ENCODE peak calls at places on chromosomes 7 and 10, in six cellular contexts. Y, Q, L, V, J and X are unnamed samples.

GRCh38 chr10:94066411-94066810 is 72.7 kb downstream of the PLCE1 start:
- DNase-seq in Y (peak), Q (no peak), L (no peak), V (peak), J (peak), X (peak)

GRCh38 chr7:17544401-17544800 is 245.9 kb downstream of the AHR start:
- DNase-seq in Y (no peak), Q (no peak), L (no peak), V (no peak), J (no peak), X (no peak)

GRCh38 chr7:101733713-101734475 is 83.5 kb upstream of the CUX1 start:
- DNase-seq in Y (peak), Q (no peak), L (peak), V (peak), J (peak), X (no peak)

GRCh38 chr7:95404316-95404715 is 8.1 kb upstream of the PON3 start:
- DNase-seq in Y (no peak), Q (peak), L (peak), V (no peak), J (peak), X (no peak)

GRCh38 chr7:115672024-115672423 is 358.5 kb downstream of the TFEC start:
- DNase-seq in Y (no peak), Q (no peak), L (no peak), V (no peak), J (no peak), X (no peak)

GRCh38 chr7:33888206-33888605 is 17.1 kb upstream of the BMPER start:
- DNase-seq in Y (peak), Q (no peak), L (no peak), V (peak), J (no peak), X (no peak)

GRCh38 chr7:75866129-75866496 is 12.7 kb upstream of the RHBDD2 start:
- DNase-seq in Y (no peak), Q (no peak), L (no peak), V (no peak), J (no peak), X (no peak)

GRCh38 chr10:93541402-93542357 is 24.8 kb upstream of the FFAR4 start:
- DNase-seq in Y (peak), Q (peak), L (peak), V (peak), J (peak), X (no peak)

GRCh38 chr7:107850671-107851070 is 40.3 kb upstream of the DLD start:
- DNase-seq in Y (no peak), Q (no peak), L (no peak), V (no peak), J (no peak), X (no peak)

GRCh38 chr10:104336829-104337526 is 1.3 kb downstream of the ITPRIP start:
- DNase-seq in Y (peak), Q (no peak), L (no peak), V (no peak), J (no peak), X (peak)

GRCh38 chr10:32105782-32106382 is 49.7 kb upstream of the KIF5B start:
- DNase-seq in Y (no peak), Q (no peak), L (no peak), V (no peak), J (no peak), X (no peak)

GRCh38 chr10:62001898-62002297 is 100.4 kb downstream of the ARID5B start:
- DNase-seq in Y (no peak), Q (no peak), L (no peak), V (no peak), J (no peak), X (no peak)
- H3K27ac ChIP-seq in Y (no peak), Q (no peak), L (no peak), V (no peak), J (no peak), X (peak)

DNA sequence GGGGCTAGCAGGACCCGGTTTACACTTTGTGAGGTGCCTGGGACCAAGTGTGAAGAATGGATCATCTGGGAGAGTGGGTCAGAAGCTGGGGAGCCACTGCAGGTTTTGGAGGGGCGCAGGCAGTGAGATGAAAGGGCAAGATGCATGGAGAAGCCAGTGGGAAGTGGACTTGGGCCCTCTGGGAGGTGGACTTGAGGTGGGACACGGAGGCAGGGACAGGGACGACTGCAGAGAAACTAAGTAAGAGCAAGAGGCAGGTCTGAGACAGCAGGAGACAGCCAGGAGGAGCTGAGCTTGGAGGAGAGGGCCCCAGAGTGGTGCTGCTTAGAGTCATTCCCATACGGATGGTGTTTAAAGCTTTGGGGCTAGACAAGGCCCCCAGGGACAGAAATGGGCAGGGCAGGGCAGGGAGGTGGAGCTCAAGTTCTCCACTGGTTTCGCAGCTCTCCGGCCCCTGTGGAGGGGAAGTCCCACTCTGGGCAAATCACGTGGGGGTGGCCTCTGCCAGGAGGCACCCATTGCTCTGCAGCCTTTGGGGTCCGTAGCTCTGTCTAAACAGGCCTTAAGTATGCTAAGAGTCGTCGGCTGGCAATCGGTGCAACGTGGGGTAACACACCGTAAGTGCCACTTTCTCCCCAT is 1.2 kb upstream of the PTPRE start:
- DNase-seq in Y (peak), Q (no peak), L (no peak), V (no peak), J (no peak), X (no peak)
- H3K27ac ChIP-seq in Y (no peak), Q (no peak), L (no peak), V (no peak), J (no peak), X (no peak)

GRCh38 chr7:111540199-111540815 is 22.0 kb downstream of the IMMP2L start:
- DNase-seq in Y (no peak), Q (no peak), L (peak), V (no peak), J (no peak), X (no peak)
- H3K27ac ChIP-seq in Y (no peak), Q (no peak), L (no peak), V (no peak), J (no peak), X (no peak)

GRCh38 chr7:28483112-28483511 is 70.8 kb downstream of the CREB5 start:
- DNase-seq in Y (no peak), Q (no peak), L (no peak), V (peak), J (no peak), X (no peak)

GRCh38 chr7:28479507-28479947 is 67.2 kb downstream of the CREB5 start:
- DNase-seq in Y (no peak), Q (no peak), L (no peak), V (no peak), J (no peak), X (no peak)

GRCh38 chr7:28480595-28480994 is 68.3 kb downstream of the CREB5 start:
- DNase-seq in Y (no peak), Q (no peak), L (no peak), V (no peak), J (no peak), X (no peak)

GRCh38 chr7:28483868-28484267 is 71.5 kb downstream of the CREB5 start:
- DNase-seq in Y (no peak), Q (no peak), L (no peak), V (no peak), J (no peak), X (no peak)

DNA sequence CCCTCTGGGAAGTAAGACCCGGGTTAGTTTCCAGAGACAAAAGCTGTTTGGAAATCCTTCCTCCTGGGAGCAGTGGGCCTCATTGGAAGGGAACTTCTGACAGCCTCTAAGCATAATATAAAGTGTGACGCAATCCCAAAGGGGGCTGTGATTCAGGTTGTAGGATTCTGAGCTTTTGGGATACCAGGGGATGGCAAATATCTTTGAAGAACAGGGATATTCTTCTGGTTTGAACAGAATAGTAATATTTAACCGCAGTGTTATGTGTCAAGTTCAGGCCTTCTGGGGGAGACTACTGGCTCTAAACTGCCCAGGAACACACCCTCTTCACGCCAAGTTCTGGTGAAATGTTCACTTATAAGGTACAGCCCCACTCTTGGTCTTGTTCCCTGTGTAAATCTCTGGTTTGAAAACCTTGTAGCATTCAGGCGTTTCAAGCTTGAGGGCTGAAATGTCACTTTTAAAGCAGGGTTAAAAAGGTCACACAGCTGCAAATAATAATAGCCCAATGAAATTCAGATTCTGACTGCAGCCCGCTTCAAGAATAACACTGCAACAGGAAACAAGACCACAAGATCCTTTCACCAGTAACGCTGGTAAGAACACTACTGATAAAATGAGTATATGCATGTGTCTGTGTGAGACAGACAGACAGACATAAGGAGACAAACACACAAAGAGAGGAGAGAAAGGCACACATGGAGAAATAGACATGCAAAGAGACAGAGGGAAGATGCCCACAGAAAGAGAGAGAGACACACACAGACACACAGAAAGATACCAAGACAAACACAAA is 69.0 kb downstream of the CREB5 start:
- DNase-seq in Y (no peak), Q (no peak), L (no peak), V (peak), J (no peak), X (no peak)
- H3K27ac ChIP-seq in Y (peak), Q (no peak), L (no peak), V (peak), J (no peak), X (no peak)